ENCODE peak calls at places on chromosomes 6 and 20, in six cellular contexts. M, L, N, W, F and P are unnamed samples.

GRCh38 chr20:44357020-44357419 is 1.5 kb downstream of the HNF4A start:
- DNase-seq in L (no peak), W (no peak), N (no peak), F (no peak), M (no peak), P (no peak)

GRCh38 chr20:8951136-8951535 is 117.8 kb upstream of the PLCB4 start:
- DNase-seq in F (no peak), L (no peak), W (no peak), N (no peak), M (no peak), P (no peak)

GRCh38 chr6:33781105-33781975 is 7.6 kb downstream of the LEMD2 start:
- DNase-seq in N (no peak), M (peak; percentile 45), W (peak; percentile 69), F (peak; percentile 58), L (no peak), P (no peak)

GRCh38 chr6:11702796-11703130 is 75.8 kb downstream of the ADTRP start:
- DNase-seq in F (no peak), M (no peak), N (no peak), L (no peak), W (no peak), P (no peak)

GRCh38 chr6:1324926-1325325 is 13.0 kb downstream of the FOXQ1 start:
- DNase-seq in W (no peak), F (peak; percentile 88), L (no peak), N (no peak), M (no peak), P (no peak)

GRCh38 chr20:31967830-31968249 is at the start of gene XKR7:
- DNase-seq in L (no peak), N (no peak), W (no peak), M (no peak), F (no peak), P (no peak)

GRCh38 chr20:37346232-37346525 is 239 bp downstream of the SRC start:
- DNase-seq in W (no peak), F (peak; percentile 49), M (no peak), N (no peak), L (no peak), P (no peak)

GRCh38 chr6:108260126-108260808 is 573 bp downstream of the SNX3 start:
- DNase-seq in L (peak; percentile 3), N (peak; percentile 59), W (peak; percentile 27), M (no peak), F (peak; percentile 59), P (no peak)

GRCh38 chr6:12232339-12232738 is 57.8 kb upstream of the EDN1 start:
- DNase-seq in F (peak; percentile 77), W (no peak), M (no peak), N (no peak), L (no peak), P (no peak)

GRCh38 chr6:116847234-116847633 is 18.4 kb upstream of the GPRC6A start:
- DNase-seq in L (no peak), N (no peak), M (no peak), F (peak; percentile 43), W (peak; percentile 4), P (no peak)

GRCh38 chr6:44332585-44332984 is 9.9 kb upstream of the SPATS1 start:
- DNase-seq in M (no peak), W (no peak), L (no peak), F (peak; percentile 11), N (no peak), P (no peak)

GRCh38 chr6:82955841-82956240 is 109.8 kb downstream of the UBE3D start:
- DNase-seq in W (no peak), M (no peak), F (peak; percentile 80), L (peak; percentile 67), N (no peak), P (no peak)

GRCh38 chr6:23394699-23395098 is 731.3 kb upstream of the NRSN1 start:
- DNase-seq in F (peak; percentile 11), N (no peak), W (no peak), M (no peak), L (no peak), P (no peak)

GRCh38 chr6:21791066-21791465 is 197.5 kb downstream of the SOX4 start:
- DNase-seq in F (no peak), L (no peak), M (no peak), W (no peak), N (no peak), P (no peak)

GRCh38 chr20:15576401-15576800 is 996.8 kb downstream of the KIF16B start:
- DNase-seq in N (no peak), F (no peak), M (no peak), L (no peak), W (no peak), P (no peak)

GRCh38 chr6:56241106-56241812 is 6.1 kb downstream of the COL21A1 start:
- DNase-seq in W (no peak), F (no peak), L (no peak), N (no peak), M (no peak), P (no peak)

GRCh38 chr20:2616634-2617033 is 35.8 kb upstream of the NOP56 start:
- DNase-seq in W (no peak), N (no peak), F (no peak), L (no peak), M (no peak), P (no peak)

GRCh38 chr6:64383277-64383676 is 747.7 kb downstream of the PHF3 start:
- DNase-seq in M (no peak), F (no peak), N (no peak), L (no peak), W (no peak), P (no peak)

GRCh38 chr6:44923416-44923815 is 404.7 kb upstream of the RUNX2 start:
- DNase-seq in L (no peak), W (no peak), M (no peak), N (no peak), F (no peak), P (no peak)

GRCh38 chr20:62142252-62143117 is 709 bp downstream of the PSMA7 start:
- DNase-seq in M (no peak), N (no peak), L (no peak), W (no peak), F (peak; percentile 24), P (no peak)

GRCh38 chr6:29834564-29835436 is 7.2 kb downstream of the HLA-G start:
- DNase-seq in M (peak; percentile 40), N (no peak), F (peak; percentile 37), L (no peak), W (no peak), P (no peak)

DNA sequence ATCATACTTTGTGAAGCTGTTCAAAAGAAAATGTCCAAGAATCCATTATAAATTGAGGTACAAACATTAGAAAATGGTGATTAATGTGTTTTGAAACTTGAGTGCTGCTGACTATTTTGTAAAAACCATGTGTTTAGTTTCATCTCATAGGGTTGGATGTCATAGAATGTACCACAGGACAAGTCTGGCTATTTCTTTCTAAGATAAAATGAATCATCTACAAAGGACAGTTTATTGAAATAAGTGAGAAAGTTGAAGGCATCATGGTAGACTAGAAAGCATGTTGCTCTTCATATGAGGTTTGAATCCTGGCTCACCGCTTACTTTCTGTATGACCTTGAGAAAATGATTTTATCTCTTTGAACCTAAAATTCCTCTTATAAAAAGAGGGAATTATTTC is 29.2 kb upstream of the SMAP1 start:
- DNase-seq in W (no peak), F (no peak), M (no peak), N (no peak), L (no peak), P (no peak)
- TF ChIP-seq CTCF in W (no peak), F (no peak), M (no peak), N (no peak), L (no peak), P (no peak)

GRCh38 chr20:39893013-39893685 is 795.9 kb downstream of the MAFB start:
- DNase-seq in L (peak; percentile 60), W (no peak), F (peak; percentile 91), N (no peak), M (no peak), P (no peak)
- TF ChIP-seq CTCF in L (peak; percentile 36), W (no peak), F (no peak), N (no peak), M (no peak), P (peak; percentile 46)

GRCh38 chr20:50271201-50271600 is 80.6 kb downstream of the CEBPB start:
- DNase-seq in N (no peak), L (no peak), F (no peak), W (no peak), M (no peak), P (no peak)

GRCh38 chr20:50271674-50272412 is 81.2 kb downstream of the CEBPB start:
- DNase-seq in W (no peak), L (no peak), M (peak; percentile 60), F (no peak), N (no peak), P (no peak)

GRCh38 chr20:50269111-50270033 is 78.7 kb downstream of the CEBPB start:
- DNase-seq in W (no peak), L (no peak), F (no peak), N (no peak), M (no peak), P (no peak)

GRCh38 chr20:50270569-50270968 is 79.9 kb downstream of the CEBPB start:
- DNase-seq in L (no peak), N (no peak), W (no peak), F (no peak), M (no peak), P (no peak)

GRCh38 chr20:50270034-50270395 is 79.4 kb downstream of the CEBPB start:
- DNase-seq in L (no peak), F (no peak), N (no peak), M (no peak), W (no peak), P (no peak)
- TF ChIP-seq CTCF in L (no peak), F (no peak), N (no peak), M (no peak), W (no peak), P (no peak)

GRCh38 chr6:3525915-3526314 is 69.1 kb upstream of the SLC22A23 start:
- DNase-seq in F (no peak), M (no peak), L (no peak), N (no peak), W (no peak), P (no peak)

GRCh38 chr6:3527797-3528067 is 70.9 kb upstream of the SLC22A23 start:
- DNase-seq in F (no peak), W (no peak), L (no peak), M (no peak), N (no peak), P (no peak)

GRCh38 chr6:3529721-3530120 is 72.9 kb upstream of the SLC22A23 start:
- DNase-seq in L (no peak), W (no peak), F (no peak), N (no peak), M (no peak), P (no peak)

GRCh38 chr6:3529232-3529631 is 72.4 kb upstream of the SLC22A23 start:
- DNase-seq in F (no peak), M (no peak), N (peak; percentile 23), W (no peak), L (no peak), P (peak; percentile 3)

DNA sequence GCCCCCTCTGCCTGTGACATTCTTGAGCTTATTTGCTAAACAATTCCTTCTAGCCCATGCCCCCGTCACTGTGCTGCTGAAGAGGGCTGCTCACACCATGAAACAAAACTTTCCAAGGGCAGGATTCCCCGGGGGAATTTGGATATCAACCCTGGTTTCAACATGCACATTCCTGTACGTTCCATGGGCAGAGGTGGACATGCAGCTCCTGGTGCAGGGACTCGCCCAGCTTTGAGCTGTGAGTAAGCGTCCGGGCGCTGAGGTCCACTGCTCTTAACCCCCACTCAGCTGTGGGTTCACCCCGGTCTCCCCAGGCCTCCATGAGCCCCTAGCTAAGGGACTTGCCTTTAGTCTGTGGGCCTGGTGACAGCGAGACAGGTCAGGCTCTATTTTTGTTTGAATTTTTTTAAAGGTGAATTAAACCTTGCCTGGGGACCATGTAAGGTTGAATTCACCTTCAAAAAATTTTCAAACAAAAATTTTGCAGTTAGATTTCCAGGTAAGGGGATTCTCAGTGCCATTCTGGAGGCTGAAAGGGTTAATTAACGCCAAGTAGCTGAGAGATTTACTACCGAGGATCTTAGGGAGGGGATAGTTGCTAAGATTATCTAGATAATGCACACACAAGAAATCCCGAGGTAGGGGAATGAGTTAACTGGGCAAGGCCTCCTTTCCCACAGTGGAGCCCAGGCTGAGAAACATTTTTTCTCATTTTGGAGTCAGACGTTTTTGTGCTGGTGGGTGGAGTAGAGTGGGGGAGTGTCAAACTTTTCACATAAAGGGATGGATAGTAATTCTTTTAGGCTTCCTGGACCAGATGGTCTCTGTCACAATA is 70.3 kb upstream of the SLC22A23 start:
- DNase-seq in L (no peak), W (no peak), N (no peak), F (no peak), M (no peak), P (peak; percentile 51)
- TF ChIP-seq CTCF in L (no peak), W (no peak), N (no peak), F (no peak), M (no peak), P (no peak)